ENCODE peak calls at places on chromosomes 3 and 15, in seven cellular contexts. A, I, E, K, D, J and P are unnamed samples.

GRCh38 chr3:120102674-120103073 is 8.4 kb upstream of the GSK3B start:
- DNase-seq in A (no peak), I (no peak), E (no peak), K (no peak), D (no peak), J (no peak), P (no peak)

GRCh38 chr3:196638922-196639516 is 475 bp upstream of the NRROS start:
- DNase-seq in A (no peak), I (no peak), E (no peak), K (no peak), D (no peak), J (no peak), P (no peak)

GRCh38 chr3:161339517-161340500 is 31.5 kb downstream of the SPTSSB start:
- DNase-seq in A (no peak), I (no peak), E (no peak), K (no peak), D (no peak), J (peak; percentile 97), P (no peak)

GRCh38 chr3:62584636-62585035 is 211.3 kb upstream of the FEZF2 start:
- DNase-seq in A (no peak), I (no peak), E (no peak), K (no peak), D (no peak), J (no peak), P (no peak)

GRCh38 chr15:41487376-41487775 is 6.3 kb upstream of the ITPKA start:
- DNase-seq in A (no peak), I (no peak), E (no peak), K (no peak), D (no peak), J (no peak), P (no peak)

GRCh38 chr3:71309342-71309741 is 274.2 kb downstream of the FOXP1 start:
- DNase-seq in A (peak; percentile 50), I (no peak), E (peak; percentile 23), K (no peak), D (no peak), J (no peak), P (no peak)

GRCh38 chr3:170692720-170693119 is 106.8 kb upstream of the SLC7A14 start:
- DNase-seq in A (no peak), I (no peak), E (no peak), K (no peak), D (no peak), J (no peak), P (no peak)

GRCh38 chr3:38564631-38565338 is 68.6 kb downstream of the EXOG start:
- DNase-seq in A (no peak), I (no peak), E (no peak), K (no peak), D (no peak), J (no peak), P (no peak)

GRCh38 chr3:69085543-69086132 is 901 bp downstream of the ARL6IP5 start:
- DNase-seq in A (no peak), I (no peak), E (no peak), K (no peak), D (peak; percentile 54), J (no peak), P (no peak)

GRCh38 chr3:127121850-127122249 is 71.1 kb upstream of the PRR23E start:
- DNase-seq in A (no peak), I (no peak), E (no peak), K (no peak), D (no peak), J (peak; percentile 45), P (no peak)

GRCh38 chr15:36191459-36191858 is 388.0 kb upstream of the CDIN1 start:
- DNase-seq in A (no peak), I (no peak), E (no peak), K (no peak), D (no peak), J (no peak), P (no peak)

GRCh38 chr3:58231666-58232065 is 5.9 kb upstream of the ABHD6 start:
- DNase-seq in A (no peak), I (no peak), E (no peak), K (no peak), D (no peak), J (no peak), P (no peak)

GRCh38 chr15:63430766-63431451 is 49.3 kb upstream of the CA12 start:
- DNase-seq in A (no peak), I (no peak), E (no peak), K (no peak), D (peak; percentile 18), J (no peak), P (no peak)

GRCh38 chr3:46700772-46701171 is 420 bp upstream of the TMIE start:
- DNase-seq in A (no peak), I (no peak), E (no peak), K (no peak), D (no peak), J (no peak), P (no peak)

GRCh38 chr15:33191641-33192040 is 2.9 kb downstream of the FMN1 start:
- DNase-seq in A (no peak), I (no peak), E (no peak), K (no peak), D (no peak), J (no peak), P (no peak)

GRCh38 chr15:45333550-45333949 is 44.8 kb downstream of the GATM start:
- DNase-seq in A (no peak), I (no peak), E (no peak), K (peak; percentile 7), D (peak; percentile 35), J (peak; percentile 53), P (no peak)

GRCh38 chr15:100627789-100628395 is 25.5 kb downstream of the ASB7 start:
- DNase-seq in A (peak; percentile 76), I (peak; percentile 36), E (peak; percentile 32), K (peak; percentile 13), D (peak; percentile 88), J (peak; percentile 48), P (peak; percentile 18)

GRCh38 chr3:13018039-13018431 is 55.2 kb downstream of the IQSEC1 start:
- DNase-seq in A (no peak), I (no peak), E (no peak), K (peak; percentile 58), D (no peak), J (no peak), P (no peak)

GRCh38 chr3:59256233-59256632 is 206.4 kb upstream of the CFAP20DC start:
- DNase-seq in A (no peak), I (no peak), E (no peak), K (no peak), D (no peak), J (no peak), P (no peak)

GRCh38 chr3:18345015-18345367 is 80.1 kb downstream of the SATB1 start:
- DNase-seq in A (no peak), I (no peak), E (no peak), K (no peak), D (no peak), J (no peak), P (no peak)

GRCh38 chr15:73683624-73684536 is at the start of gene CD276:
- DNase-seq in A (no peak), I (no peak), E (no peak), K (peak; percentile 61), D (peak; percentile 66), J (peak; percentile 61), P (peak; percentile 69)

GRCh38 chr15:60469893-60470641 is 8.9 kb downstream of the ICE2 start:
- DNase-seq in A (no peak), I (no peak), E (no peak), K (no peak), D (no peak), J (peak; percentile 21), P (no peak)

GRCh38 chr15:63827113-63827512 is 6.6 kb downstream of the HERC1 start:
- DNase-seq in A (no peak), I (no peak), E (no peak), K (no peak), D (no peak), J (no peak), P (no peak)

GRCh38 chr3:86481031-86481430 is 509.9 kb downstream of the VGLL3 start:
- DNase-seq in A (no peak), I (no peak), E (no peak), K (no peak), D (no peak), J (no peak), P (no peak)

GRCh38 chr3:24471480-24471879 is 23.2 kb downstream of the THRB start:
- DNase-seq in A (no peak), I (no peak), E (no peak), K (no peak), D (no peak), J (no peak), P (no peak)

GRCh38 chr3:141875893-141876380 is 506 bp upstream of the ATP1B3 start:
- DNase-seq in A (peak; percentile 46), I (peak; percentile 70), E (peak; percentile 72), K (no peak), D (peak; percentile 68), J (no peak), P (no peak)

GRCh38 chr15:64566629-64567427 is 106.5 kb downstream of the ZNF609 start:
- DNase-seq in A (no peak), I (no peak), E (no peak), K (no peak), D (no peak), J (no peak), P (no peak)

GRCh38 chr3:49500408-49501257 is 30.6 kb downstream of the DAG1 start:
- DNase-seq in A (no peak), I (no peak), E (no peak), K (peak; percentile 76), D (peak; percentile 98), J (peak; percentile 89), P (no peak)

GRCh38 chr15:80825361-80826030 is 46.3 kb downstream of the CEMIP start:
- DNase-seq in A (no peak), I (no peak), E (no peak), K (no peak), D (no peak), J (no peak), P (no peak)

GRCh38 chr3:111998661-111999641 is at the start of gene TAGLN3:
- DNase-seq in A (no peak), I (no peak), E (no peak), K (no peak), D (no peak), J (no peak), P (no peak)